ENCODE peak calls at places on chromosomes 1 and 21, in six cellular contexts. V is fibroblast of mammary gland, K is endothelial cell of umbilical vein, U is lower lobe of right lung, Z is esophagus muscularis mucosa, N is transverse colon. S is an unnamed sample.

GRCh38 chr1:209650454-209650853 is 1.8 kb downstream of the LAMB3 start:
- DNase-seq in V (no peak), K (no peak), U (no peak), Z (no peak), N (no peak), S (no peak)

GRCh38 chr1:202266061-202266765 is 72.6 kb downstream of the LGR6 start:
- DNase-seq in V (no peak), K (no peak), U (no peak), Z (no peak), N (no peak), S (no peak)

GRCh38 chr1:214830956-214831355 is 228.0 kb downstream of the CENPF start:
- DNase-seq in V (no peak), K (no peak), U (no peak), Z (no peak), N (no peak), S (no peak)

GRCh38 chr1:196180847-196181593 is 427.2 kb downstream of the KCNT2 start:
- DNase-seq in V (peak), K (peak), U (no peak), Z (no peak), N (no peak), S (no peak)

GRCh38 chr1:21175324-21175669 is 1.4 kb downstream of the EIF4G3 start:
- DNase-seq in V (peak), K (no peak), U (peak), Z (no peak), N (peak), S (no peak)

GRCh38 chr21:42809577-42810440 is 69.5 kb downstream of the WDR4 start:
- DNase-seq in V (no peak), K (no peak), U (no peak), Z (peak), N (no peak), S (no peak)

GRCh38 chr1:245550702-245551008 is 395.9 kb downstream of the KIF26B start:
- DNase-seq in V (no peak), K (peak), U (no peak), Z (no peak), N (no peak), S (no peak)

GRCh38 chr1:149888999-149889289 is 10.4 kb upstream of the BOLA1 start:
- DNase-seq in V (peak), K (no peak), U (no peak), Z (no peak), N (no peak), S (no peak)

GRCh38 chr21:29250642-29251041 is 48.1 kb upstream of the BACH1 start:
- DNase-seq in V (no peak), K (no peak), U (no peak), Z (no peak), N (no peak), S (no peak)

GRCh38 chr1:1784933-1785332 is 6.7 kb upstream of the NADK start:
- DNase-seq in V (no peak), K (no peak), U (peak), Z (no peak), N (no peak), S (no peak)

GRCh38 chr1:222975472-222976122 is 160.8 kb downstream of the DISP1 start:
- DNase-seq in V (peak), K (no peak), U (no peak), Z (no peak), N (no peak), S (no peak)

GRCh38 chr1:15696956-15697521 is 12.9 kb downstream of the PLEKHM2 start:
- DNase-seq in V (no peak), K (no peak), U (peak), Z (no peak), N (peak), S (no peak)

GRCh38 chr1:188476606-188477005 is 1647.9 kb downstream of the PLA2G4A start:
- DNase-seq in V (no peak), K (no peak), U (no peak), Z (no peak), N (no peak), S (no peak)

GRCh38 chr1:203791498-203791897 is 3.9 kb upstream of the ZBED6 start:
- DNase-seq in V (peak), K (no peak), U (no peak), Z (no peak), N (no peak), S (no peak)

GRCh38 chr1:228792601-228793000 is 57.3 kb downstream of the RHOU start:
- DNase-seq in V (no peak), K (no peak), U (no peak), Z (no peak), N (no peak), S (no peak)

GRCh38 chr1:226695335-226695900 is 43.7 kb downstream of the ITPKB start:
- DNase-seq in V (no peak), K (no peak), U (no peak), Z (no peak), N (no peak), S (no peak)

GRCh38 chr1:93015590-93015989 is 54.3 kb upstream of the DIPK1A start:
- DNase-seq in V (peak), K (peak), U (no peak), Z (no peak), N (no peak), S (no peak)

GRCh38 chr1:58157281-58157680 is 389.2 kb downstream of the OMA1 start:
- DNase-seq in V (no peak), K (no peak), U (no peak), Z (no peak), N (no peak), S (no peak)

GRCh38 chr1:179012033-179012432 is 13.7 kb upstream of the FAM20B start:
- DNase-seq in V (no peak), K (no peak), U (no peak), Z (no peak), N (no peak), S (no peak)

GRCh38 chr1:151881479-151881878 is 27.8 kb downstream of the THEM4 start:
- DNase-seq in V (no peak), K (peak), U (no peak), Z (no peak), N (no peak), S (no peak)

GRCh38 chr1:29136463-29136915 is 12.8 kb upstream of the TMEM200B start:
- DNase-seq in V (peak), K (no peak), U (no peak), Z (no peak), N (no peak), S (peak)

GRCh38 chr1:149997585-149998262 is 12.8 kb downstream of the OTUD7B start:
- DNase-seq in V (no peak), K (no peak), U (no peak), Z (no peak), N (no peak), S (no peak)

GRCh38 chr1:151288502-151288901 is 6.4 kb downstream of the ZNF687 start:
- DNase-seq in V (no peak), K (no peak), U (no peak), Z (no peak), N (no peak), S (no peak)

GRCh38 chr1:210706246-210706645 is 377.5 kb downstream of the HHAT start:
- DNase-seq in V (no peak), K (no peak), U (no peak), Z (no peak), N (no peak), S (no peak)

GRCh38 chr1:99851850-99852454 is 1.8 kb downstream of the AGL start:
- DNase-seq in V (no peak), K (no peak), U (no peak), Z (no peak), N (no peak), S (no peak)

GRCh38 chr21:43364851-43365424 is 62.0 kb downstream of the SIK1 start:
- DNase-seq in V (no peak), K (no peak), U (no peak), Z (no peak), N (no peak), S (no peak)

GRCh38 chr1:9362488-9362887 is 69.8 kb downstream of the SPSB1 start:
- DNase-seq in V (no peak), K (no peak), U (no peak), Z (no peak), N (no peak), S (no peak)

GRCh38 chr1:58922302-58923089 is 138.6 kb upstream of the JUN start:
- DNase-seq in V (peak), K (no peak), U (peak), Z (peak), N (peak), S (no peak)

GRCh38 chr1:18055181-18055580 is 52.4 kb upstream of the IGSF21 start:
- DNase-seq in V (no peak), K (no peak), U (no peak), Z (no peak), N (no peak), S (no peak)

GRCh38 chr21:26840206-26840605 is 5.0 kb downstream of the ADAMTS1 start:
- DNase-seq in V (no peak), K (no peak), U (no peak), Z (no peak), N (no peak), S (no peak)

GRCh38 chr1:47709302-47710074 is 271.6 kb downstream of the FOXD2 start:
- DNase-seq in V (no peak), K (no peak), U (no peak), Z (no peak), N (peak), S (no peak)
- H3K4me3 ChIP-seq in V (peak), K (no peak), U (peak), Z (peak), N (peak), S (no peak)

GRCh38 chr1:7224644-7225043 is 439.4 kb downstream of the CAMTA1 start:
- DNase-seq in V (peak), K (no peak), U (no peak), Z (peak), N (peak), S (no peak)
- TF ChIP-seq CTCF in V (peak), K (no peak), U (no peak), Z (no peak), N (no peak), S (peak)

GRCh38 chr1:109282497-109282951 is 421 bp downstream of the PSRC1 start:
- DNase-seq in V (no peak), K (no peak), U (no peak), Z (no peak), N (no peak), S (no peak)
- H3K4me3 ChIP-seq in V (peak), K (peak), U (peak), Z (peak), N (peak), S (peak)

DNA sequence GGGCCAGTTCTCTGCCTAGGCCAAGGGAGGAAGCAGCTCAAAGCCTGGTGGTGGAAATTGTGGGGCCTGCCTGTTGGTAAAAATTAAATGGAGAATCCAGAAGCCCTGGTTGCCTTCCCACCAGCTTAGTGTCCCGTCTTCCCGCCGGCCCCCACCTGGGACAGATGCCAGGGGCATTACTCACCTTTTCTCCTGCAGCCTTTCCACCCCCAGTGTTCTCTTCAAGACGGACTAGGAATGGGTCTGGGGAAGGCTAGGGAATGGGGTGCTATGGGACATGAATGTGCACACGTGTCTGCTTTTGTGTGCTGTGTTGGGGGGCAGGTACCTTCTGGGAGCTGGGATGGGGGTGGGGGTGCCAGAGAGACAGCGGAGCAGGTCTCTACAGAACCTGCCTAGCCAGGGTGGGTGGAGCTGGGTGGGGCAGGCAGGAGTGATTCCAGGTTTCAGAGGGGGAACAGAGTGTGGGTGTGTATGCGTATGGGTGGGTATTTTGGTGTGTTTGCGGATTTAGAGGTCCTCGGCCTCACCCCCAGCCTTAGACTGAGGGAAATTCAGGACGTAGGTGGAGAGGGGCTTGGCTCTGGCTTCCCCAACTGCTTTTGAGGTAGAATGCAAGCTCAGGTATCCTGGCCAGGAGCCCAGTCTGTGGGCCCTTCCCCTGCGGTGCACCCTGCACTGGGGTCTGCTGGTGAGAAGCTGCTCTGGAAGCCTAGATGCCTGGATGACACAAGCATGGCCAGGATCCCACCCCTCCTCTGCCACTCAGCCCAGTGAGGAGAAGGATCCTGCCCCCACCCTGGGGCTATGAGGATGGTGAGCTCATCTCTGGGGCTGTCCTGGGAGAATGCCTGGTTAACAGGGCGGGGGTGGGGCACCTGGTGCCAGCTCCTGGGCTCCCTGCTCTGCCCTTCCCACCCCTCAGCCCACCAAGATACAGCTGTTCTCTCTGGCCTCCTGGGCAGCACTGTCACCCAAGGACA is 7.7 kb downstream of the VANGL2 start:
- DNase-seq in V (peak), K (no peak), U (no peak), Z (no peak), N (peak), S (no peak)
- TF ChIP-seq CTCF in V (no peak), K (no peak), U (no peak), Z (no peak), N (no peak), S (no peak)

S was measured in LNCaP clone FGC.